ENCODE peak calls at places on chromosomes 1 and 21, in eight cellular contexts. One of them, this sample, is unnamed.
A peak's percentile ranks its signal among the peaks of the same experiment; 100 is the strongest.

GRCh38 chr1:97567000-97567749 is 353.7 kb downstream of the DPYD start:
- DNase-seq in fibroblast of lung: peak; percentile 48
- DNase-seq in fibroblast of pulmonary artery: peak; percentile 11
- DNase-seq in GM12865: no peak
- DNase-seq in aorta: no peak
- DNase-seq in CD4-positive, alpha-beta memory T cell: no peak
- DNase-seq in fibroblast of mammary gland: no peak
- DNase-seq in GM06990: no peak
- DNase-seq in this sample: no peak

GRCh38 chr1:226541631-226542622 is 6.6 kb upstream of the STUM start:
- DNase-seq in fibroblast of lung: no peak
- DNase-seq in fibroblast of pulmonary artery: peak; percentile 36
- DNase-seq in GM12865: no peak
- DNase-seq in aorta: no peak
- DNase-seq in CD4-positive, alpha-beta memory T cell: no peak
- DNase-seq in fibroblast of mammary gland: peak; percentile 15
- DNase-seq in GM06990: no peak
- DNase-seq in this sample: peak; percentile 53

GRCh38 chr1:107000907-107001306 is 55.6 kb upstream of the PRMT6 start:
- DNase-seq in fibroblast of lung: peak; percentile 16
- DNase-seq in fibroblast of pulmonary artery: peak; percentile 7
- DNase-seq in GM12865: no peak
- DNase-seq in aorta: no peak
- DNase-seq in CD4-positive, alpha-beta memory T cell: no peak
- DNase-seq in fibroblast of mammary gland: no peak
- DNase-seq in GM06990: no peak
- DNase-seq in this sample: no peak

GRCh38 chr1:27428316-27429028 is 36.0 kb downstream of the GPR3 start:
- DNase-seq in fibroblast of lung: no peak
- DNase-seq in fibroblast of pulmonary artery: peak; percentile 42
- DNase-seq in GM12865: no peak
- DNase-seq in aorta: no peak
- DNase-seq in CD4-positive, alpha-beta memory T cell: no peak
- DNase-seq in fibroblast of mammary gland: no peak
- DNase-seq in GM06990: no peak
- DNase-seq in this sample: no peak

GRCh38 chr1:18515120-18515667 is 34.5 kb downstream of the KLHDC7A start:
- DNase-seq in fibroblast of lung: no peak
- DNase-seq in fibroblast of pulmonary artery: no peak
- DNase-seq in GM12865: no peak
- DNase-seq in aorta: no peak
- DNase-seq in CD4-positive, alpha-beta memory T cell: no peak
- DNase-seq in fibroblast of mammary gland: no peak
- DNase-seq in GM06990: no peak
- DNase-seq in this sample: no peak

GRCh38 chr21:37198989-37199924 is 67.9 kb downstream of the VPS26C start:
- DNase-seq in fibroblast of lung: peak; percentile 80
- DNase-seq in fibroblast of pulmonary artery: peak; percentile 22
- DNase-seq in GM12865: no peak
- DNase-seq in aorta: no peak
- DNase-seq in CD4-positive, alpha-beta memory T cell: no peak
- DNase-seq in fibroblast of mammary gland: no peak
- DNase-seq in GM06990: no peak
- DNase-seq in this sample: peak; percentile 75

GRCh38 chr1:204416589-204417230 is 5.1 kb upstream of the PPP1R15B start:
- DNase-seq in fibroblast of lung: no peak
- DNase-seq in fibroblast of pulmonary artery: no peak
- DNase-seq in GM12865: no peak
- DNase-seq in aorta: no peak
- DNase-seq in CD4-positive, alpha-beta memory T cell: no peak
- DNase-seq in fibroblast of mammary gland: no peak
- DNase-seq in GM06990: no peak
- DNase-seq in this sample: no peak

GRCh38 chr1:86259390-86259789 is 102.8 kb upstream of the COL24A1 start:
- DNase-seq in fibroblast of lung: peak; percentile 69
- DNase-seq in fibroblast of pulmonary artery: peak; percentile 31
- DNase-seq in GM12865: no peak
- DNase-seq in aorta: no peak
- DNase-seq in CD4-positive, alpha-beta memory T cell: no peak
- DNase-seq in fibroblast of mammary gland: peak; percentile 48
- DNase-seq in GM06990: no peak
- DNase-seq in this sample: peak; percentile 16

GRCh38 chr1:231420959-231421615 is 1.0 kb downstream of the EGLN1 start:
- DNase-seq in fibroblast of lung: peak; percentile 66
- DNase-seq in fibroblast of pulmonary artery: peak; percentile 48
- DNase-seq in GM12865: peak; percentile 61
- DNase-seq in aorta: peak; percentile 84
- DNase-seq in CD4-positive, alpha-beta memory T cell: peak; percentile 27
- DNase-seq in fibroblast of mammary gland: peak; percentile 39
- DNase-seq in GM06990: peak; percentile 72
- DNase-seq in this sample: peak; percentile 46

GRCh38 chr1:159790237-159790917 is 9.6 kb downstream of the DUSP23 start:
- DNase-seq in fibroblast of lung: no peak
- DNase-seq in fibroblast of pulmonary artery: peak; percentile 50
- DNase-seq in GM12865: peak; percentile 28
- DNase-seq in aorta: no peak
- DNase-seq in CD4-positive, alpha-beta memory T cell: no peak
- DNase-seq in fibroblast of mammary gland: peak; percentile 49
- DNase-seq in GM06990: no peak
- DNase-seq in this sample: peak; percentile 35

GRCh38 chr1:205038132-205038786 is 4.8 kb upstream of the CNTN2 start:
- DNase-seq in fibroblast of lung: no peak
- DNase-seq in fibroblast of pulmonary artery: no peak
- DNase-seq in GM12865: no peak
- DNase-seq in aorta: no peak
- DNase-seq in CD4-positive, alpha-beta memory T cell: no peak
- DNase-seq in fibroblast of mammary gland: no peak
- DNase-seq in GM06990: no peak
- DNase-seq in this sample: no peak

DNA sequence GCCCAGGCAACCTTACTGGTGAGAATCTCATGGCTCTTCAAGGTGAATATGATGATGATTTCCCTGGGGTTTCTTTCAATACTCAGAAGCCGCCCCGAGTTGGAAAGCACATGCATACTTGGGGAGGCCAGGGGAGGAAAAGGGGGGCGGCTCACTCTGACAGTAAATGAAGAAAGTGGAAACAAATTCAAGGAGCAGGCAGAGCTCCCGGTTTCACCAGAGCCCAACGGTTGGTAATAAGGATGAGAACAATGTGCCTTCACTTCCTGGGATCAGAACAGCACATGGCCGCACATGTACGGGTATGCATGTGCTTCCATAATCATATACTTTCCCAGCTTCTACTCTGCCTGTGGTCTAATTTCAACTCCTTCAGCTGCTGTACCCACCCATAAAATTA is 3.8 kb upstream of the ARHGEF2 start:
- DNase-seq in fibroblast of lung: no peak
- DNase-seq in fibroblast of pulmonary artery: no peak
- DNase-seq in GM12865: no peak
- DNase-seq in aorta: no peak
- DNase-seq in CD4-positive, alpha-beta memory T cell: no peak
- DNase-seq in fibroblast of mammary gland: peak; percentile 44
- DNase-seq in GM06990: no peak
- DNase-seq in this sample: no peak
- H3K4me3 ChIP-seq in fibroblast of lung: peak overlapping the region; percentile 12
- H3K4me3 ChIP-seq in fibroblast of pulmonary artery: peak overlapping the region; percentile 87
- H3K4me3 ChIP-seq in GM12865: no peak overlapping the region
- H3K4me3 ChIP-seq in aorta: no peak overlapping the region
- H3K4me3 ChIP-seq in CD4-positive, alpha-beta memory T cell: no peak overlapping the region
- H3K4me3 ChIP-seq in fibroblast of mammary gland: peak overlapping the region; percentile 80
- H3K4me3 ChIP-seq in GM06990: peak overlapping the region; percentile 94
- H3K4me3 ChIP-seq in this sample: no peak overlapping the region

GRCh38 chr1:214438059-214438458 is 113.3 kb downstream of the PTPN14 start:
- DNase-seq in fibroblast of lung: no peak
- DNase-seq in fibroblast of pulmonary artery: no peak
- DNase-seq in GM12865: no peak
- DNase-seq in aorta: no peak
- DNase-seq in CD4-positive, alpha-beta memory T cell: no peak
- DNase-seq in fibroblast of mammary gland: no peak
- DNase-seq in GM06990: no peak
- DNase-seq in this sample: no peak

GRCh38 chr1:214440219-214440965 is 111.0 kb downstream of the PTPN14 start:
- DNase-seq in fibroblast of lung: no peak
- DNase-seq in fibroblast of pulmonary artery: no peak
- DNase-seq in GM12865: no peak
- DNase-seq in aorta: no peak
- DNase-seq in CD4-positive, alpha-beta memory T cell: no peak
- DNase-seq in fibroblast of mammary gland: no peak
- DNase-seq in GM06990: no peak
- DNase-seq in this sample: peak; percentile 68

GRCh38 chr1:214438530-214438929 is 112.9 kb downstream of the PTPN14 start:
- DNase-seq in fibroblast of lung: no peak
- DNase-seq in fibroblast of pulmonary artery: no peak
- DNase-seq in GM12865: peak; percentile 20
- DNase-seq in aorta: no peak
- DNase-seq in CD4-positive, alpha-beta memory T cell: no peak
- DNase-seq in fibroblast of mammary gland: no peak
- DNase-seq in GM06990: no peak
- DNase-seq in this sample: no peak

GRCh38 chr1:214441119-214441518 is 110.3 kb downstream of the PTPN14 start:
- DNase-seq in fibroblast of lung: peak; percentile 72
- DNase-seq in fibroblast of pulmonary artery: peak; percentile 62
- DNase-seq in GM12865: no peak
- DNase-seq in aorta: no peak
- DNase-seq in CD4-positive, alpha-beta memory T cell: no peak
- DNase-seq in fibroblast of mammary gland: no peak
- DNase-seq in GM06990: no peak
- DNase-seq in this sample: peak; percentile 60

GRCh38 chr1:214439352-214440119 is 111.9 kb downstream of the PTPN14 start:
- DNase-seq in fibroblast of lung: peak; percentile 94
- DNase-seq in fibroblast of pulmonary artery: peak; percentile 67
- DNase-seq in GM12865: peak; percentile 89
- DNase-seq in aorta: no peak
- DNase-seq in CD4-positive, alpha-beta memory T cell: no peak
- DNase-seq in fibroblast of mammary gland: peak; percentile 95
- DNase-seq in GM06990: peak; percentile 49
- DNase-seq in this sample: peak; percentile 100
- H3K4me3 ChIP-seq in fibroblast of lung: no peak overlapping the region
- H3K4me3 ChIP-seq in fibroblast of pulmonary artery: no peak overlapping the region
- H3K4me3 ChIP-seq in GM12865: peak overlapping the region; percentile 47
- H3K4me3 ChIP-seq in aorta: no peak overlapping the region
- H3K4me3 ChIP-seq in CD4-positive, alpha-beta memory T cell: peak overlapping the region; percentile 35
- H3K4me3 ChIP-seq in fibroblast of mammary gland: no peak overlapping the region
- H3K4me3 ChIP-seq in GM06990: peak overlapping the region; percentile 39
- H3K4me3 ChIP-seq in this sample: peak overlapping the region; percentile 23

GRCh38 chr1:176857632-176858031 is 306.9 kb downstream of the ASTN1 start:
- DNase-seq in fibroblast of lung: peak; percentile 2
- DNase-seq in fibroblast of pulmonary artery: no peak
- DNase-seq in GM12865: no peak
- DNase-seq in aorta: no peak
- DNase-seq in CD4-positive, alpha-beta memory T cell: no peak
- DNase-seq in fibroblast of mammary gland: no peak
- DNase-seq in GM06990: no peak
- DNase-seq in this sample: peak; percentile 62
- H3K4me3 ChIP-seq in fibroblast of lung: no peak overlapping the region
- H3K4me3 ChIP-seq in fibroblast of pulmonary artery: no peak overlapping the region
- H3K4me3 ChIP-seq in GM12865: no peak overlapping the region
- H3K4me3 ChIP-seq in aorta: no peak overlapping the region
- H3K4me3 ChIP-seq in CD4-positive, alpha-beta memory T cell: no peak overlapping the region
- H3K4me3 ChIP-seq in fibroblast of mammary gland: no peak overlapping the region
- H3K4me3 ChIP-seq in GM06990: no peak overlapping the region
- H3K4me3 ChIP-seq in this sample: no peak overlapping the region

GRCh38 chr1:203216274-203217138 is 13.0 kb downstream of the CHIT1 start:
- DNase-seq in fibroblast of lung: peak; percentile 45
- DNase-seq in fibroblast of pulmonary artery: peak; percentile 83
- DNase-seq in GM12865: peak; percentile 75
- DNase-seq in aorta: no peak
- DNase-seq in CD4-positive, alpha-beta memory T cell: peak; percentile 48
- DNase-seq in fibroblast of mammary gland: peak; percentile 68
- DNase-seq in GM06990: peak; percentile 25
- DNase-seq in this sample: peak; percentile 73
- H3K4me3 ChIP-seq in fibroblast of lung: no peak overlapping the region
- H3K4me3 ChIP-seq in fibroblast of pulmonary artery: no peak overlapping the region
- H3K4me3 ChIP-seq in GM12865: no peak overlapping the region
- H3K4me3 ChIP-seq in aorta: no peak overlapping the region
- H3K4me3 ChIP-seq in CD4-positive, alpha-beta memory T cell: no peak overlapping the region
- H3K4me3 ChIP-seq in fibroblast of mammary gland: no peak overlapping the region
- H3K4me3 ChIP-seq in GM06990: no peak overlapping the region
- H3K4me3 ChIP-seq in this sample: no peak overlapping the region

GRCh38 chr1:31006760-31007159 is 58.8 kb downstream of the PUM1 start:
- DNase-seq in fibroblast of lung: no peak
- DNase-seq in fibroblast of pulmonary artery: no peak
- DNase-seq in GM12865: no peak
- DNase-seq in aorta: no peak
- DNase-seq in CD4-positive, alpha-beta memory T cell: no peak
- DNase-seq in fibroblast of mammary gland: no peak
- DNase-seq in GM06990: no peak
- DNase-seq in this sample: no peak
- H3K4me3 ChIP-seq in fibroblast of lung: peak overlapping the region; percentile 23
- H3K4me3 ChIP-seq in fibroblast of pulmonary artery: no peak overlapping the region
- H3K4me3 ChIP-seq in GM12865: no peak overlapping the region
- H3K4me3 ChIP-seq in aorta: no peak overlapping the region
- H3K4me3 ChIP-seq in CD4-positive, alpha-beta memory T cell: no peak overlapping the region
- H3K4me3 ChIP-seq in fibroblast of mammary gland: no peak overlapping the region
- H3K4me3 ChIP-seq in GM06990: no peak overlapping the region
- H3K4me3 ChIP-seq in this sample: no peak overlapping the region

GRCh38 chr1:169110691-169111447 is 4.4 kb downstream of the ATP1B1 start:
- DNase-seq in fibroblast of lung: peak; percentile 46
- DNase-seq in fibroblast of pulmonary artery: peak; percentile 81
- DNase-seq in GM12865: no peak
- DNase-seq in aorta: no peak
- DNase-seq in CD4-positive, alpha-beta memory T cell: no peak
- DNase-seq in fibroblast of mammary gland: peak; percentile 22
- DNase-seq in GM06990: no peak
- DNase-seq in this sample: no peak
- H3K4me3 ChIP-seq in fibroblast of lung: no peak overlapping the region
- H3K4me3 ChIP-seq in fibroblast of pulmonary artery: no peak overlapping the region
- H3K4me3 ChIP-seq in GM12865: no peak overlapping the region
- H3K4me3 ChIP-seq in aorta: no peak overlapping the region
- H3K4me3 ChIP-seq in CD4-positive, alpha-beta memory T cell: no peak overlapping the region
- H3K4me3 ChIP-seq in fibroblast of mammary gland: no peak overlapping the region
- H3K4me3 ChIP-seq in GM06990: peak overlapping the region; percentile 27
- H3K4me3 ChIP-seq in this sample: no peak overlapping the region

GRCh38 chr1:2970311-2971145 is 50.7 kb upstream of the ACTRT2 start:
- DNase-seq in fibroblast of lung: no peak
- DNase-seq in fibroblast of pulmonary artery: no peak
- DNase-seq in GM12865: no peak
- DNase-seq in aorta: peak; percentile 61
- DNase-seq in CD4-positive, alpha-beta memory T cell: no peak
- DNase-seq in fibroblast of mammary gland: no peak
- DNase-seq in GM06990: no peak
- DNase-seq in this sample: no peak

GRCh38 chr1:2971146-2971501 is 50.1 kb upstream of the ACTRT2 start:
- DNase-seq in fibroblast of lung: no peak
- DNase-seq in fibroblast of pulmonary artery: no peak
- DNase-seq in GM12865: no peak
- DNase-seq in aorta: peak; percentile 62
- DNase-seq in CD4-positive, alpha-beta memory T cell: no peak
- DNase-seq in fibroblast of mammary gland: no peak
- DNase-seq in GM06990: no peak
- DNase-seq in this sample: no peak

GRCh38 chr1:2968471-2968881 is 52.8 kb upstream of the ACTRT2 start:
- DNase-seq in fibroblast of lung: no peak
- DNase-seq in fibroblast of pulmonary artery: no peak
- DNase-seq in GM12865: no peak
- DNase-seq in aorta: peak; percentile 55
- DNase-seq in CD4-positive, alpha-beta memory T cell: no peak
- DNase-seq in fibroblast of mammary gland: no peak
- DNase-seq in GM06990: no peak
- DNase-seq in this sample: no peak

GRCh38 chr1:2969011-2969869 is 52.0 kb upstream of the ACTRT2 start:
- DNase-seq in fibroblast of lung: no peak
- DNase-seq in fibroblast of pulmonary artery: no peak
- DNase-seq in GM12865: no peak
- DNase-seq in aorta: peak; percentile 55
- DNase-seq in CD4-positive, alpha-beta memory T cell: no peak
- DNase-seq in fibroblast of mammary gland: no peak
- DNase-seq in GM06990: no peak
- DNase-seq in this sample: no peak

GRCh38 chr1:2969870-2970291 is 51.4 kb upstream of the ACTRT2 start:
- DNase-seq in fibroblast of lung: no peak
- DNase-seq in fibroblast of pulmonary artery: no peak
- DNase-seq in GM12865: no peak
- DNase-seq in aorta: peak; percentile 58
- DNase-seq in CD4-positive, alpha-beta memory T cell: no peak
- DNase-seq in fibroblast of mammary gland: no peak
- DNase-seq in GM06990: no peak
- DNase-seq in this sample: no peak
- H3K4me3 ChIP-seq in fibroblast of lung: no peak overlapping the region
- H3K4me3 ChIP-seq in fibroblast of pulmonary artery: no peak overlapping the region
- H3K4me3 ChIP-seq in GM12865: no peak overlapping the region
- H3K4me3 ChIP-seq in aorta: no peak overlapping the region
- H3K4me3 ChIP-seq in CD4-positive, alpha-beta memory T cell: no peak overlapping the region
- H3K4me3 ChIP-seq in fibroblast of mammary gland: no peak overlapping the region
- H3K4me3 ChIP-seq in GM06990: no peak overlapping the region
- H3K4me3 ChIP-seq in this sample: no peak overlapping the region

This sample was measured in epithelial cell of esophagus.